ENCODE peak calls at places on chromosome 19, in ten cellular contexts. Y is tibial nerve, K is K562, I is breast epithelium, T is IMR-90, J is endothelial cell of umbilical vein, D is testis, L is prostate gland, H is esophagus squamous epithelium, Q is transverse colon. O is an unnamed sample. For H3K4me1, the result is how much of the 10 kb centered on the place peaks cover.

GRCh38 chr19:3818479-3818878 is 32.3 kb upstream of the MATK start:
- DNase-seq in K (no peak), Q (no peak), Y (no peak), I (no peak), D (no peak), H (no peak), L (peak), T (peak), J (peak), O (no peak)

GRCh38 chr19:48634424-48635262 is 2.5 kb downstream of the DBP start:
- DNase-seq in I (peak), T (peak), K (peak), H (peak), Q (peak), D (peak), J (peak), L (peak), Y (peak), O (peak)

GRCh38 chr19:8259922-8260247 is 48.3 kb downstream of the CD320 start:
- DNase-seq in Y (no peak), J (no peak), H (no peak), K (no peak), Q (no peak), T (no peak), D (peak), I (no peak), L (no peak), O (peak)

GRCh38 chr19:39915848-39916215 is 18.6 kb downstream of the FCGBP start:
- DNase-seq in I (no peak), L (no peak), D (no peak), H (no peak), J (no peak), Y (no peak), Q (no peak), K (no peak), T (no peak), O (no peak)

GRCh38 chr19:54208784-54209057 is 8.1 kb downstream of the RPS9 start:
- DNase-seq in L (no peak), Y (no peak), T (no peak), Q (no peak), I (no peak), K (peak), D (no peak), H (no peak), J (no peak), O (no peak)

GRCh38 chr19:52941941-52942370 is 18.7 kb upstream of the ZNF888 start:
- DNase-seq in H (no peak), K (peak), D (peak), L (peak), I (no peak), Y (no peak), T (peak), J (peak), Q (peak), O (peak)

GRCh38 chr19:31838163-31838798 is 489.0 kb upstream of the TSHZ3 start:
- DNase-seq in Q (no peak), H (no peak), D (peak), K (no peak), J (no peak), T (no peak), Y (no peak), L (peak), I (peak), O (no peak)

GRCh38 chr19:44925114-44925891 is 10.9 kb downstream of the APOC1 start:
- DNase-seq in L (no peak), Y (peak), I (peak), T (peak), K (no peak), Q (peak), D (peak), H (no peak), J (no peak), O (peak)

GRCh38 chr19:34504273-34504808 is 22.8 kb downstream of the WTIP start:
- DNase-seq in J (no peak), Q (no peak), D (peak), L (no peak), Y (no peak), T (no peak), I (peak), K (no peak), H (no peak), O (no peak)

GRCh38 chr19:3132971-3133792 is 2.7 kb upstream of the GNA15 start:
- DNase-seq in H (no peak), J (no peak), K (peak), Y (no peak), D (no peak), Q (peak), L (peak), I (no peak), T (peak), O (no peak)

GRCh38 chr19:16571283-16571682 is 932 bp downstream of the SLC35E1 start:
- DNase-seq in J (peak), I (no peak), D (no peak), Q (no peak), T (peak), L (no peak), Y (no peak), K (no peak), H (no peak), O (no peak)

GRCh38 chr19:10921199-10921879 is 7.1 kb downstream of the YIPF2 start:
- DNase-seq in I (no peak), J (no peak), Y (no peak), Q (no peak), L (no peak), K (no peak), D (no peak), T (no peak), H (no peak), O (no peak)

GRCh38 chr19:55005684-55006488 is 32.2 kb downstream of the GP6 start:
- DNase-seq in H (peak), T (no peak), L (no peak), K (peak), Y (no peak), D (peak), J (no peak), I (no peak), Q (no peak), O (no peak)

GRCh38 chr19:9155591-9155990 is 15.4 kb downstream of the ZNF317 start:
- DNase-seq in H (no peak), T (no peak), J (no peak), L (no peak), I (no peak), K (no peak), D (no peak), Q (no peak), Y (no peak), O (no peak)

GRCh38 chr19:2624537-2625091 is 77.9 kb downstream of the GNG7 start:
- DNase-seq in J (no peak), D (peak), K (no peak), I (peak), Y (no peak), Q (no peak), T (no peak), H (no peak), L (no peak), O (peak)

GRCh38 chr19:2254052-2254872 is 2.0 kb downstream of the JSRP1 start:
- DNase-seq in D (no peak), Q (no peak), Y (no peak), K (no peak), H (no peak), T (peak), J (peak), L (no peak), I (no peak), O (no peak)

GRCh38 chr19:8028951-8029491 is 23.5 kb upstream of the CCL25 start:
- DNase-seq in Y (no peak), I (no peak), Q (no peak), T (peak), H (no peak), K (peak), D (no peak), J (no peak), L (no peak), O (no peak)

GRCh38 chr19:29779921-29780320 is 31.9 kb upstream of the CCNE1 start:
- DNase-seq in D (no peak), H (no peak), Y (no peak), I (no peak), K (no peak), J (no peak), Q (no peak), L (no peak), T (no peak), O (no peak)

GRCh38 chr19:37999309-38000213 is 92.6 kb downstream of the SIPA1L3 start:
- DNase-seq in J (peak), L (no peak), Q (no peak), T (peak), K (no peak), Y (peak), I (no peak), D (no peak), H (no peak), O (peak)

GRCh38 chr19:55244004-55244680 is 14.7 kb downstream of the PPP6R1 start:
- DNase-seq in H (no peak), K (no peak), L (no peak), Q (no peak), I (no peak), T (no peak), J (no peak), D (no peak), Y (no peak), O (no peak)

GRCh38 chr19:16210168-16210567 is 12.5 kb downstream of the AP1M1 start:
- DNase-seq in T (no peak), K (no peak), I (no peak), H (no peak), J (no peak), Q (no peak), Y (no peak), D (no peak), L (peak), O (peak)

GRCh38 chr19:51188227-51188559 is 36.7 kb upstream of the CD33 start:
- DNase-seq in Q (no peak), J (no peak), I (no peak), T (no peak), Y (no peak), L (no peak), K (no peak), H (no peak), D (no peak), O (no peak)

GRCh38 chr19:1514295-1514661 is 1.5 kb upstream of the ADAMTSL5 start:
- DNase-seq in I (no peak), J (no peak), Y (no peak), Q (no peak), D (no peak), T (no peak), L (no peak), K (no peak), H (no peak), O (no peak)

GRCh38 chr19:35712910-35713845 is 4.6 kb upstream of the KMT2B start:
- DNase-seq in J (no peak), H (no peak), I (no peak), L (no peak), Q (peak), D (no peak), T (no peak), K (peak), Y (no peak), O (no peak)

GRCh38 chr19:35704218-35704617 is at the start of gene ZBTB32:
- DNase-seq in T (peak), L (no peak), J (peak), H (no peak), Y (no peak), I (no peak), K (peak), D (peak), Q (peak), O (no peak)

GRCh38 chr19:35712529-35712909 is 5.3 kb upstream of the KMT2B start:
- DNase-seq in D (no peak), Q (no peak), L (no peak), K (no peak), Y (no peak), I (no peak), T (no peak), J (no peak), H (no peak), O (no peak)

GRCh38 chr19:35710784-35711723 is 6.7 kb downstream of the ZBTB32 start:
- DNase-seq in H (no peak), I (no peak), T (no peak), K (no peak), D (no peak), J (no peak), Q (no peak), Y (no peak), L (no peak), O (no peak)

GRCh38 chr19:35708391-35708790 is 4.0 kb downstream of the ZBTB32 start:
- DNase-seq in I (no peak), H (no peak), Q (no peak), D (no peak), T (no peak), K (no peak), J (no peak), Y (no peak), L (no peak), O (no peak)
- H3K4me1 ChIP-seq in I (under half), H (under half), Q (under half), D (under half), T (under half), K (under half), J (under half), Y (under half), L (under half), O (under half)

DNA sequence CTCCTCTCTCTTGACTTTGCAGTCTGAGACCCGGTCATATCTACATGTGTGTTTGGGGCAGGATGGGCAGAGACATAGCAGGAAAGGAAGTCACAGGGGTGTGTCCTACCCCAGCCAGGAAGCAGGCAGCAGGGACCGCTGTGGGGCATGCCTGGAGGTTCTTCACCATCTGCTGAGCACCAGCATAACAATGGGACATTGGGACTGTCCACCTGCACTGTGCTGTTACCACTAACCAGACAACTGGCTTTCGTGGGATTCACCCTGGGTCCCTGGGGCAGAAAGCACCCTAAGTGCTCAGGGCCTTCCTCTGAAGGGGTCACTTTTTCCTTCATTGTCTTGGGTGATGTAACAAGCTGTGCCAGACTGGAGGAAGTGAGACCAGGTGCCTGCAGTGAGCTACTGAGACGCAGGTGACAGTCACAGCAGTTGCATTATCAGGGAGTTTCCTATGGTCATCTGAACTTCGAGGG is 2.6 kb upstream of the HAUS5 start:
- DNase-seq in K (no peak), I (no peak), T (no peak), J (no peak), H (no peak), Q (no peak), D (no peak), Y (no peak), L (no peak), O (no peak)
- TF ChIP-seq POLR2A in K (no peak), I (no peak), T (no peak), J (no peak), H (no peak), Q (no peak), D (no peak), Y (no peak), L (no peak), O (no peak)

GRCh38 chr19:18450934-18451836 is 13.3 kb upstream of the ISYNA1 start:
- DNase-seq in K (peak), L (peak), I (peak), Q (peak), T (peak), J (peak), D (peak), Y (peak), H (no peak), O (peak)
- H3K4me1 ChIP-seq in K (under half), L (under half), I (under half), Q (under half), T (under half), J (under half), D (under half), Y (under half), H (under half), O (under half)

GRCh38 chr19:35939307-35940077 is 3.3 kb downstream of the LRFN3 start:
- DNase-seq in Q (no peak), Y (no peak), I (no peak), D (no peak), K (no peak), J (no peak), L (no peak), T (no peak), H (no peak), O (no peak)

GRCh38 chr19:35936738-35937268 is 629 bp downstream of the LRFN3 start:
- DNase-seq in I (no peak), Q (no peak), H (no peak), K (no peak), Y (no peak), L (no peak), J (no peak), T (no peak), D (no peak), O (no peak)

GRCh38 chr19:35938282-35939224 is 2.4 kb downstream of the LRFN3 start:
- DNase-seq in Y (no peak), Q (no peak), T (no peak), L (no peak), J (no peak), K (no peak), I (no peak), D (no peak), H (no peak), O (no peak)

GRCh38 chr19:35937345-35938281 is 1.4 kb downstream of the LRFN3 start:
- DNase-seq in T (no peak), Y (no peak), Q (no peak), J (no peak), H (no peak), L (no peak), D (no peak), I (no peak), K (no peak), O (no peak)

DNA sequence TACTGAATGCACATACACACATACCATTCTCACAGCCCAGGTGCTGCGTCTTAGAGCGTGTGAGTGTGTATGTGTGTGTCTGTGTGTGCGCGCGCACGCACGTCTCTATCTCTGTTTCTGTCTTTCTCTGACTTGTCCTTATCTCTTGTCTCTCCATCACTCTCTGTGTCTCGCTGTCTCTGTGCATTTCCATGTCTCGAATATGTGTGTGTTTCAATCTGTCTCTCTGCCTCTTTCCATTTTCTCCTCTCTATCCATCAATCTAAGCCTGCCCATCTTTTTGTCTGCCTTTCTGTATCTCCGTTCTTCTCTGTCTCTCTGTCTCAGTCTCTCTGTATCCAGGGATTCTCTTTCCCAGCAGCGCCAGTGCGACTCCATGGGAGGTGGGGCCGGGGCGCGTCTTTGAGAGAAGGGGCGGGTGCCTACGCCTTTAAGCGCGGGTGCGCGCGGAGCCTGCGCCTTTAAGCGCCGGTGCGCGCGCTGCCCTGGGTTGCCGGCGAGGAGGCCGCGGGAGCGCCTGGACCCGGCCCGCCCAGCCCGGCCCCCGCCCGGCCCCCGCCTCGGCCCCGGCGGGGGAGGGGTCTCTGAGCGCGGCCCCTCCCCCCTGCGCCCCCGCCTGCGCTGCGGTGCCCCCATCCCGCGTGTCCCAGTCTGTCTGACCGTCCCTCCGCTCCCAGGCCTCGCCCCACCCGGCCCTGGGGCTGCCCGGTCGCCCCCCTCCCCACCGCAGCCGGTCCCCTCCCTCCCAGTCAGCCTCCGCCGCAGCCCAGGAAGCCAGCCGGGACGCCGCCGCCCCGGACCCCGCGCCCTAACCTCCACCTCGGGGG is at the start of gene LRFN3:
- DNase-seq in I (peak), H (no peak), Y (peak), L (peak), D (peak), T (peak), J (peak), K (peak), Q (peak), O (peak)
- TF ChIP-seq POLR2A in I (no peak), H (no peak), Y (no peak), L (no peak), D (no peak), T (no peak), J (no peak), K (no peak), Q (no peak), O (no peak)

GRCh38 chr19:13207237-13208130 is 57.3 kb downstream of the IER2 start:
- DNase-seq in J (no peak), K (no peak), Y (no peak), H (no peak), T (no peak), D (peak), Q (no peak), I (peak), L (no peak), O (peak)

GRCh38 chr19:13208131-13208963 is 58.1 kb downstream of the IER2 start:
- DNase-seq in D (peak), K (no peak), Y (peak), Q (peak), I (peak), L (no peak), T (peak), H (no peak), J (peak), O (peak)

GRCh38 chr19:13210941-13211340 is 60.7 kb downstream of the IER2 start:
- DNase-seq in K (no peak), Q (no peak), H (no peak), L (no peak), Y (no peak), J (no peak), T (no peak), D (no peak), I (no peak), O (no peak)

GRCh38 chr19:13209797-13210775 is 59.9 kb downstream of the IER2 start:
- DNase-seq in K (no peak), L (no peak), J (no peak), I (no peak), Q (no peak), H (no peak), D (no peak), Y (no peak), T (no peak), O (no peak)

DNA sequence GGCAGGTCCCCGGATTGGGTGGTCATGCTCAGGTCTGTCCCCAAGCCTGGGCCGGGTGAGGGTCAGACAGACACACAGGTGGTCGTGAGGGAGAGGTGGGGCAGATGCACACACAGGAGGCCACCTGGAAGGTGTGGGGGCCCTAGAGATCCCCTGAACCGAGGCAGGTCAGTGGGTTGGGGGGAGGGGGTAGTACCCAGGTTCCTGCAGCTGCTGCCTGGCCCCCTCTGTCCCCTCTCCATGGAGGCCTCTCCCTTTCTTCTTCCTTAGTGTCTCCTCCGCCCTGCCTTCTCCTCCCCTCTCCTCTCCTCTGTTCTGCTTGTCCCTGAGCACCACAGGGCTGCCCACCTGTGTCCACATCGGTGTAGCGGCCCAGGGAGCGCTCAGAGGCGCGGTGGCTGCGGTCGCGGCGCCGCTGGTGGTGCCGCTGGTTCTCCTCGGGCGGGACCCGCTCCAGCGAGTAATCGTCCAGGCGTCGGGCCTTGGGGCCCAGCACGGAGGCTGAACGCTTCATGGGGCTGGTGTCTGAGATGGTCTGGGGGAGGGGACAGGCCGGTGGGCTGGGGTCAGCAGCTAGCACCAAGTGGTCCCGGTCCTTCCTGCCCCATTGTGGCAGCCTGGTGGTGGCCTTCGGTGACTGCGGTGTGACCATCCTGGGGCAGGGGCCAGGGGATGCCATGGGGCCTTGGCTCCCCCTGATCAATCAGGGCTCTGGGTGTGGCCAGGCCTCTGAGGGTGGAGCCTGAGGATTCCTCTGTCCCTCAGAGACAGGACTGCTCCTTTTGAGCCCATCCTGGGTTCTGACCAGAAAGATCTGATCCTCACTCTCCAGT is 59.0 kb downstream of the IER2 start:
- DNase-seq in Q (no peak), D (no peak), L (no peak), T (no peak), I (no peak), Y (no peak), K (no peak), H (no peak), J (no peak), O (no peak)
- H3K4me1 ChIP-seq in Q (under half), D (under half), L (under half), T (under half), I (under half), Y (under half), K (under half), H (under half), J (under half), O (under half)

DNA sequence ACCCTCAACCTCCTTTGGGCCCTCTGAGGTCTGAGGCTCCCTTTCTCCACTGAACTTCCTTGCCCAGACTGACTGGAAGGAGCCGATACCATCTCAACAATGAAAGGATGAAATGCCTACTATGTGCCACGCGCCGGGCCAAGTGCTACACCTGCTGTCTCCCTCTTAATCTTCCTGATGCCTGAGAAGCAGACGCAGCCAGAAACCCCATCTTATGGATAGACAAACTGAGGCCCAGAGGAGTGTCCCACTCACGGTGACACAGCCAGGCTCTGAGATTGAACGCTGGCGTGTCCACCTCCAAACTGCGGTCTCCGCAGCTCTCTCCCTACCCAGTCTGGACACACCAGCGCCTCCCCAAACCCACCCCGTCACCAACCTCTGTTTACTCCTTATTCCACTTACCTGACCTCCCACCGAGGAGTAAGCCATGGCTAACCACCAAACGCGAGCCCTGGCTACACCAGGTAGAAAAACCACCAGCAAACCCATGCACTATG is 20.9 kb downstream of the MLLT1 start:
- DNase-seq in Y (no peak), Q (no peak), L (no peak), K (no peak), J (no peak), T (no peak), H (no peak), D (no peak), I (no peak), O (no peak)
- TF ChIP-seq POLR2A in Y (no peak), Q (no peak), L (no peak), K (no peak), J (no peak), T (no peak), H (no peak), D (no peak), I (no peak), O (no peak)

O was measured in sigmoid colon.